ENCODE peak calls at places on chromosomes 1 and 21, in five cellular contexts. V is fibroblast of lung, I is SK-N-SH, S is MM.1S, C is trophoblast cell. M is an unnamed sample. For H3K79me2 and H3K4me1, the result is how much of the 10 kb centered on the place peaks cover.

GRCh38 chr1:65590279-65590678 is 169.8 kb downstream of the LEPR start:
- DNase-seq in V (no peak), I (no peak), S (no peak), C (no peak), M (no peak)

GRCh38 chr1:66402194-66402593 is 131.8 kb upstream of the SGIP1 start:
- DNase-seq in V (no peak), I (no peak), S (peak), C (no peak), M (no peak)

GRCh38 chr1:218967836-218968235 is 205.8 kb upstream of the LYPLAL1 start:
- DNase-seq in V (peak), I (no peak), S (no peak), C (no peak), M (peak)

GRCh38 chr1:38990401-38990745 is 703 bp upstream of the AKIRIN1 start:
- DNase-seq in V (peak), I (no peak), S (no peak), C (peak), M (peak)

GRCh38 chr1:53503433-53503925 is 44.3 kb downstream of the DMRTB1 start:
- DNase-seq in V (no peak), I (peak), S (no peak), C (no peak), M (no peak)

GRCh38 chr1:14739433-14739832 is 140.9 kb downstream of the KAZN start:
- DNase-seq in V (no peak), I (no peak), S (no peak), C (peak), M (no peak)

GRCh38 chr1:45334308-45335245 is 5.4 kb upstream of the TOE1 start:
- DNase-seq in V (no peak), I (no peak), S (no peak), C (peak), M (no peak)

GRCh38 chr1:66000033-66000637 is 207.4 kb downstream of the PDE4B start:
- DNase-seq in V (no peak), I (no peak), S (no peak), C (no peak), M (no peak)

GRCh38 chr1:69985901-69986439 is 219.4 kb downstream of the LRRC40 start:
- DNase-seq in V (no peak), I (no peak), S (no peak), C (no peak), M (no peak)

GRCh38 chr1:100387209-100387608 is 34.9 kb downstream of the CDC14A start:
- DNase-seq in V (peak), I (no peak), S (peak), C (peak), M (peak)

GRCh38 chr1:65200411-65200810 is 52.4 kb downstream of the AK4 start:
- DNase-seq in V (no peak), I (no peak), S (no peak), C (no peak), M (no peak)

GRCh38 chr1:168362991-168363390 is 82.3 kb downstream of the TBX19 start:
- DNase-seq in V (no peak), I (no peak), S (peak), C (peak), M (no peak)

GRCh38 chr1:212612251-212612961 is 3.8 kb downstream of the ATF3 start:
- DNase-seq in V (no peak), I (no peak), S (no peak), C (peak), M (no peak)

GRCh38 chr1:94332952-94333351 is 85.2 kb upstream of the ABCD3 start:
- DNase-seq in V (peak), I (no peak), S (no peak), C (no peak), M (peak)

GRCh38 chr1:164756741-164757140 is 197.8 kb downstream of the PBX1 start:
- DNase-seq in V (no peak), I (no peak), S (no peak), C (peak), M (no peak)

GRCh38 chr1:27999055-27999454 is 39.3 kb downstream of the XKR8 start:
- DNase-seq in V (no peak), I (no peak), S (no peak), C (no peak), M (no peak)

DNA sequence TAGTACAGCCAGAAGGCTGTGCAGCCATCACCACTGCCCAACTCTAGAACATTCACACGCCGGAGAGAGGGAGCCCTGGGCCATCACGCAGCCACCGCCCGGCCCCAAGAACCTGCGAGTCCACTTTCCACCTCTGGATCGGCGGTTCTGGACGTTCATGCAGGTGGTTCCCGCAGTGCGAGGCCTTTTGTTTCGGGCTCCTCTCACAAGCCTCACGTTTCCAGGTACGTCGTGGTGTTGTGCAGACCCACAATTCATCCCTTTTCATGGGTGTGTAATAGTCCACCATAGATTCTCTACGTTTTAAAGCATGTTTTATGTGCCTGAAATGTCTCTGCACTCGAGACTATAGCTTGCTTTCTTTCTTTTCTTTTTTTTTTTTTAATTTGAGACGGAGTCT is 23.6 kb downstream of the COL18A1 start:
- DNase-seq in V (no peak), I (no peak), S (no peak), C (no peak), M (no peak)
- H3K79me2 ChIP-seq in V (under half), I (half or more), S (under half), C (under half), M (half or more)

GRCh38 chr1:21323091-21323490 is 32.8 kb upstream of the ECE1 start:
- DNase-seq in V (peak), I (no peak), S (no peak), C (no peak), M (peak)
- H2AFZ ChIP-seq in V (no peak), I (no peak), S (no peak), C (no peak), M (no peak)

GRCh38 chr1:36350659-36351171 is 27.3 kb upstream of the EVA1B start:
- DNase-seq in V (peak), I (no peak), S (no peak), C (peak), M (peak)
- H3K4me1 ChIP-seq in V (under half), I (under half), S (under half), C (under half), M (under half)

DNA sequence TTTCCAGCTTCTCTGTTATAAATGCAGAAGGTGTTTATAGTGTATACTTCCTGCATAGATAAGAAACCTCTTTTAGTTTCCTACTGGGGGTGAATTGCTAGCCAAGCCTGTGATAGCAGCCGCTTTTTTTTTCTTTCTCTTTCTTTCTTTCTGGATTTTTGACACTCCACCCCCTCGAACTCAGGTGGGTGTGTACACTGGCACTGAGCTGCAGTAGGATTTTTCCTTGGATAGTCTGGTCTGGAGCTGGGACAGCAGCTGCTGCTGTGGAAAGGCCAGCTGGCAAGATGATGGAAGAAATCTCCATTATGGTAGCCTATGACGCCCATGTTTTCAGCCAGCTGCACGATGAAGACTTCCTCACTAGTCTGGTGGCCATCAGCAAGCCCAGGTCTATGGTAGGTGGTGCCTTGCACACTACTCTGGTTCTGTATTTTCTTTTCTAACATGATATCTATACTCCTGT is 122.5 kb upstream of the CACYBP start:
- DNase-seq in V (peak), I (no peak), S (no peak), C (no peak), M (no peak)
- H3K79me2 ChIP-seq in V (under half), I (under half), S (under half), C (under half), M (under half)

DNA sequence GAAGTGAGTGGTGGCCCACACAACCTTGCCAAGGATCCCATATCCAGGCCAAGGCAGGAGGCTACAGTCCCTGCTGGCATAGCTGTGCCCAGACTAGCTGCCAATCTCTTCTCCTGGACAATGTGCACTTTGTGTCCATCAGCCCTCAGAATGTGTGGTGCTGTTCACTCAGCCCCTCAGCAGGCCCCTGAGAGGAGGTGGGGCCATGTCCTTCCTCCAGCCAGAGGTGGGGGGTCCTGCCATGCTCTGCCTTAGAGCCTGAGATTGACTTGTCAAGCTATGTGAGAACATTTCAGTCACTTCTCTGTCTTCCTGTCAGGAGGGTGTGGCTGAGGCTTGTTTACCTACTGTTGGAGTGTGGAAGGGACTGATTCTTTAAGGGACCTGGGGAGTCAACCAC is 1.4 kb downstream of the NCF2 start:
- DNase-seq in V (no peak), I (no peak), S (no peak), C (no peak), M (no peak)
- H2AFZ ChIP-seq in V (no peak), I (no peak), S (peak), C (no peak), M (no peak)

M was measured in astrocyte.